ENCODE peak calls at places on chromosomes 12 and 14, in five cellular contexts. A is tibial artery, J is heart right ventricle, T is foreskin keratinocyte, H is suprapubic skin. Y is an unnamed sample.

GRCh38 chr14:23078692-23079116 is 16.2 kb downstream of the ACIN1 start:
- DNase-seq in J (no peak), A (peak; percentile 94), T (peak; percentile 79), H (no peak), Y (no peak)

GRCh38 chr12:110635055-110635454 is 21.1 kb downstream of the TCTN1 start:
- DNase-seq in T (no peak), H (no peak), J (no peak), A (no peak), Y (no peak)

GRCh38 chr12:116171549-116171948 is 105.9 kb downstream of the MED13L start:
- DNase-seq in J (no peak), A (no peak), H (no peak), T (no peak), Y (no peak)

GRCh38 chr14:67951529-67952120 is 132.0 kb downstream of the RAD51B start:
- DNase-seq in T (no peak), H (no peak), A (no peak), J (no peak), Y (no peak)

GRCh38 chr12:109385339-109386078 is 37.8 kb downstream of the MYO1H start:
- DNase-seq in H (no peak), J (no peak), T (peak; percentile 74), A (peak; percentile 47), Y (peak; percentile 26)

GRCh38 chr12:57224973-57225679 is 4.4 kb upstream of the SHMT2 start:
- DNase-seq in A (no peak), H (no peak), T (no peak), J (peak; percentile 61), Y (no peak)

GRCh38 chr14:37858733-37859132 is 263.3 kb downstream of the TTC6 start:
- DNase-seq in T (no peak), A (no peak), J (no peak), H (no peak), Y (no peak)

GRCh38 chr12:133037207-133038005 is at the start of gene ZNF84:
- DNase-seq in J (peak; percentile 95), T (peak; percentile 97), H (peak; percentile 97), A (peak; percentile 95), Y (peak; percentile 96)

GRCh38 chr14:79515158-79515557 is 696.1 kb downstream of the DIO2 start:
- DNase-seq in J (no peak), T (no peak), A (no peak), H (no peak), Y (no peak)

GRCh38 chr12:48823281-48823680 is 5.0 kb downstream of the CACNB3 start:
- DNase-seq in A (no peak), H (no peak), T (no peak), J (no peak), Y (no peak)

GRCh38 chr12:108563135-108563803 is 873 bp downstream of the ISCU start:
- DNase-seq in H (peak; percentile 88), A (peak; percentile 92), T (peak; percentile 81), J (peak; percentile 75), Y (peak; percentile 85)

GRCh38 chr12:53981652-53982565 is 3.0 kb upstream of the HOXC10 start:
- DNase-seq in A (no peak), T (peak; percentile 72), H (no peak), J (no peak), Y (no peak)

GRCh38 chr12:14213542-14213941 is 151.9 kb upstream of the ATF7IP start:
- DNase-seq in J (no peak), A (no peak), H (no peak), T (peak; percentile 13), Y (no peak)

GRCh38 chr12:55850893-55851292 is 8.2 kb upstream of the MMP19 start:
- DNase-seq in H (no peak), J (no peak), A (no peak), T (no peak), Y (no peak)

GRCh38 chr14:22472935-22473854 is 115.8 kb downstream of the DAD1 start:
- DNase-seq in H (no peak), A (peak; percentile 53), J (no peak), T (peak; percentile 20), Y (no peak)

GRCh38 chr12:111942557-111942956 is 70.4 kb downstream of the TMEM116 start:
- DNase-seq in J (no peak), A (no peak), T (peak; percentile 83), H (no peak), Y (no peak)

GRCh38 chr14:88919502-88919901 is 95.1 kb downstream of the TTC8 start:
- DNase-seq in A (no peak), J (no peak), T (peak; percentile 69), H (no peak), Y (no peak)

GRCh38 chr12:90099288-90099687 is 390.6 kb upstream of the ATP2B1 start:
- DNase-seq in H (no peak), J (no peak), A (no peak), T (no peak), Y (no peak)

GRCh38 chr12:2163172-2163927 is 110.6 kb downstream of the CACNA1C start:
- DNase-seq in H (peak; percentile 85), A (peak; percentile 91), J (peak; percentile 85), T (no peak), Y (peak; percentile 94)

GRCh38 chr12:27821259-27821973 is 41.4 kb upstream of the MANSC4 start:
- DNase-seq in H (no peak), T (peak; percentile 85), A (peak; percentile 25), J (no peak), Y (peak; percentile 28)

GRCh38 chr14:100898465-100898864 is 5.1 kb downstream of the RTL1 start:
- DNase-seq in J (no peak), H (no peak), T (no peak), A (no peak), Y (peak; percentile 38)

GRCh38 chr14:38762436-38762835 is 340.6 kb downstream of the SEC23A start:
- DNase-seq in A (no peak), H (no peak), T (no peak), J (no peak), Y (no peak)

GRCh38 chr12:124656947-124657434 is 89.6 kb upstream of the NCOR2 start:
- DNase-seq in J (no peak), H (no peak), A (no peak), T (no peak), Y (no peak)

GRCh38 chr12:114166360-114166759 is 200.2 kb upstream of the RBM19 start:
- DNase-seq in J (no peak), H (no peak), T (no peak), A (no peak), Y (no peak)

GRCh38 chr12:100798799-100799198 is 4.2 kb downstream of the ANO4 start:
- DNase-seq in H (no peak), A (no peak), T (no peak), J (no peak), Y (no peak)

GRCh38 chr12:17077594-17077993 is 471.6 kb upstream of the LMO3 start:
- DNase-seq in J (no peak), T (no peak), H (no peak), A (no peak), Y (no peak)

GRCh38 chr12:17079251-17079909 is 473.4 kb upstream of the LMO3 start:
- DNase-seq in J (no peak), T (no peak), H (no peak), A (no peak), Y (no peak)

DNA sequence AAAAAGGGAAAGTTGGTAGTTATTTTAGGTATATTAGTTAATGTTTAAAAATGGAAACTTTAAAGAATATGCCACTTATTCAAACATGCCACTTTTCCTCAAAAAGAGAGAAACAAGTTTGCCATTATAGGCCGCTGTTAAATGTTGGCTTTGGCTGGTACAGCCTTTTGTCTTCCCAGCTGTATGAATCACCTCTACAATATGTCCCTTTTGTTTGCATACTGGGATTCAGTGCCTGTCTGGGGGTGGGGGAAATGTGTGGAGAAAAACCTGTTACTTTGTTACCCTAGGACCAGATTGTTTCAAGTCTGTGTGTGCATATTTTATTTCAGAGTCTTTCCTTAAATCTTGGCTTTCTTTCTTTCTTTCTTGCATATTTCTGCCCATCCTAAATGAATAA is 470.4 kb upstream of the LMO3 start:
- DNase-seq in T (no peak), A (no peak), H (no peak), J (no peak), Y (no peak)
- TF ChIP-seq CTCF in T (no peak), A (no peak), H (no peak), J (no peak), Y (no peak)

DNA sequence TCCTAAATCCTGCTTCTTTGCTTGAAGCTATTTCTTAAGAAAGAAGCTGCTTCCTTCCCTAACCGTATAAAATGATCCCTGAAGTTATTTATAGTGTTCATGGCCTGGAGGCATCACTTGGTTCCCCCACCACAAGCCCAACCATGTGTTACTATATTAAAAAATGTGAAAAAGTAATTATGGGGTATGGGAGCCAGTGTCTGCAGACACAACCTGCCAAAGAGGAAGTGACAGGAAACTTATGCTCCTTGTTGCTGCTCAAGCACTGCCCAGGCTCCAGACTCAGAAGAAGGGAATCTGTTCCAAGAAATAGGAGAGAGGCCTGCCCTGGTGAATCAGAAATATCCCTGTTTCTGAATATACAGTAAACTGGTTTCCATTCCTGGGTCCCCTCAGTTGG is 217.2 kb upstream of the BMP4 start:
- DNase-seq in A (no peak), H (no peak), T (no peak), J (no peak), Y (no peak)
- H3K27ac ChIP-seq in A (peak overlapping the region; percentile 58), H (no peak overlapping the region), T (no peak overlapping the region), J (peak overlapping the region; percentile 59), Y (no peak overlapping the region)

GRCh38 chr14:94483729-94484275 is 7.8 kb upstream of the SERPINA9 start:
- DNase-seq in A (no peak), T (no peak), H (no peak), J (no peak), Y (no peak)

GRCh38 chr14:94484476-94484875 is 8.5 kb upstream of the SERPINA9 start:
- DNase-seq in J (no peak), A (no peak), H (no peak), T (no peak), Y (no peak)

GRCh38 chr14:94481468-94482131 is 5.6 kb upstream of the SERPINA9 start:
- DNase-seq in J (no peak), T (no peak), H (no peak), A (no peak), Y (no peak)

GRCh38 chr14:94480809-94481208 is 4.8 kb upstream of the SERPINA9 start:
- DNase-seq in T (no peak), J (no peak), H (peak; percentile 4), A (no peak), Y (no peak)

DNA sequence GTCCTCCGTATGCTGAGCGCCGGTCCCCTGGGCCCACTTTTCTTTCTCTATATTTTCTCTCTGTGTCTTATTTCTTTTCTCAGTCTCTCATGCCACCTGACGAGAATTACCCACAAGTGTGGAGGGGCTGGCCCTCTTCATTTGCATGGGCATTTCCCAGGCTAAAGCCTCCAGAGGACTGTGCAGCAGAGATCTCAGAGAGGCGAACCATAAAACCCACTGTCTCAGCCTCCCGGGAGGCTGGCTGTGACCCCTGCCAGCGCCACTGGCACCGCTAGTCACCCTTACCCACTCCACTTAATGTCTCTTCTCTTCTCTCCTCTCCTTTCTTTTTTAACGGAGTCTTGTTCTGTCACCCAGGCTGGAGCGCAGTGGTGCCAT is 7.1 kb upstream of the SERPINA9 start:
- DNase-seq in T (no peak), J (no peak), A (no peak), H (no peak), Y (no peak)
- H3K4me1 ChIP-seq in T (no peaks in the 10 kb centered on the region), J (no peaks in the 10 kb centered on the region), A (peaks cover 8% of the 10 kb centered on the region), H (peaks cover 12% of the 10 kb centered on the region), Y (peaks cover 1% of the 10 kb centered on the region)

GRCh38 chr14:75295061-75295461 is 16.4 kb downstream of the FOS start:
- DNase-seq in H (peak; percentile 90), A (peak; percentile 71), T (peak; percentile 59), J (peak; percentile 69), Y (peak; percentile 75)
- TF ChIP-seq CTCF in H (no peak), A (no peak), T (peak; percentile 0), J (peak; percentile 6), Y (no peak)

GRCh38 chr12:7642876-7643309 is 22.8 kb downstream of the APOBEC1 start:
- DNase-seq in H (no peak), A (no peak), T (peak; percentile 26), J (no peak), Y (no peak)
- H3K27ac ChIP-seq in H (no peak overlapping the region), A (no peak overlapping the region), T (no peak overlapping the region), J (no peak overlapping the region), Y (no peak overlapping the region)

GRCh38 chr14:99575043-99576023 is 28.7 kb downstream of the CCDC85C start:
- DNase-seq in H (no peak), A (no peak), J (no peak), T (peak; percentile 78), Y (peak; percentile 63)
- H3K4me1 ChIP-seq in H (peaks cover 72% of the 10 kb centered on the region), A (peaks cover 51% of the 10 kb centered on the region), J (peaks cover 91% of the 10 kb centered on the region), T (peaks cover 45% of the 10 kb centered on the region), Y (peaks cover 59% of the 10 kb centered on the region)

Y was measured in ovary.